ENCODE peak calls at places on chromosomes 3 and 15, in five cellular contexts. One of them, this sample, is unnamed.

GRCh38 chr3:70737656-70738309 is 425.3 kb upstream of the MDFIC2 start:
- DNase-seq in nephron progenitor cell: no peak
- DNase-seq in Peyer's patch: no peak
- DNase-seq in lung microvascular endothelial cell: no peak
- DNase-seq in right atrium auricular region: no peak
- DNase-seq in this sample: no peak

GRCh38 chr3:59321881-59322540 is 272.2 kb upstream of the CFAP20DC start:
- DNase-seq in right atrium auricular region: no peak
- DNase-seq in nephron progenitor cell: no peak
- DNase-seq in lung microvascular endothelial cell: no peak
- DNase-seq in Peyer's patch: no peak
- DNase-seq in this sample: no peak

GRCh38 chr3:115113367-115113766 is 33.7 kb downstream of the ZBTB20 start:
- DNase-seq in lung microvascular endothelial cell: no peak
- DNase-seq in Peyer's patch: no peak
- DNase-seq in right atrium auricular region: no peak
- DNase-seq in nephron progenitor cell: no peak
- DNase-seq in this sample: no peak

GRCh38 chr3:11944052-11944673 is 60.0 kb upstream of the SYN2 start:
- DNase-seq in nephron progenitor cell: peak
- DNase-seq in Peyer's patch: no peak
- DNase-seq in right atrium auricular region: no peak
- DNase-seq in lung microvascular endothelial cell: peak
- DNase-seq in this sample: no peak

GRCh38 chr3:43093006-43093405 is 12.9 kb downstream of the POMGNT2 start:
- DNase-seq in Peyer's patch: no peak
- DNase-seq in nephron progenitor cell: no peak
- DNase-seq in lung microvascular endothelial cell: no peak
- DNase-seq in right atrium auricular region: no peak
- DNase-seq in this sample: no peak

GRCh38 chr15:78768096-78768495 is 43.2 kb downstream of the ADAMTS7 start:
- DNase-seq in Peyer's patch: no peak
- DNase-seq in right atrium auricular region: no peak
- DNase-seq in lung microvascular endothelial cell: no peak
- DNase-seq in nephron progenitor cell: no peak
- DNase-seq in this sample: no peak

GRCh38 chr15:71532994-71533393 is 277.4 kb upstream of the NR2E3 start:
- DNase-seq in nephron progenitor cell: no peak
- DNase-seq in right atrium auricular region: no peak
- DNase-seq in Peyer's patch: no peak
- DNase-seq in lung microvascular endothelial cell: peak
- DNase-seq in this sample: peak

GRCh38 chr3:159200176-159200575 is 398.3 kb downstream of the MFSD1 start:
- DNase-seq in Peyer's patch: no peak
- DNase-seq in lung microvascular endothelial cell: peak
- DNase-seq in right atrium auricular region: no peak
- DNase-seq in nephron progenitor cell: no peak
- DNase-seq in this sample: no peak

GRCh38 chr3:172069473-172069872 is 30.1 kb downstream of the FNDC3B start:
- DNase-seq in right atrium auricular region: no peak
- DNase-seq in Peyer's patch: no peak
- DNase-seq in lung microvascular endothelial cell: no peak
- DNase-seq in nephron progenitor cell: peak
- DNase-seq in this sample: no peak

GRCh38 chr3:127749361-127749760 is 73.0 kb downstream of the MGLL start:
- DNase-seq in nephron progenitor cell: no peak
- DNase-seq in lung microvascular endothelial cell: no peak
- DNase-seq in Peyer's patch: no peak
- DNase-seq in right atrium auricular region: no peak
- DNase-seq in this sample: no peak

GRCh38 chr3:132787616-132788015 is 65.4 kb upstream of the NPHP3 start:
- DNase-seq in lung microvascular endothelial cell: peak
- DNase-seq in nephron progenitor cell: no peak
- DNase-seq in Peyer's patch: no peak
- DNase-seq in right atrium auricular region: no peak
- DNase-seq in this sample: no peak

GRCh38 chr3:69214241-69214640 is 91.8 kb upstream of the LMOD3 start:
- DNase-seq in right atrium auricular region: no peak
- DNase-seq in nephron progenitor cell: no peak
- DNase-seq in lung microvascular endothelial cell: no peak
- DNase-seq in Peyer's patch: no peak
- DNase-seq in this sample: no peak

GRCh38 chr3:101010316-101010715 is 17.1 kb upstream of the ABI3BP start:
- DNase-seq in Peyer's patch: no peak
- DNase-seq in right atrium auricular region: no peak
- DNase-seq in lung microvascular endothelial cell: peak
- DNase-seq in nephron progenitor cell: no peak
- DNase-seq in this sample: no peak

GRCh38 chr3:152550284-152550683 is 281.6 kb downstream of the MBNL1 start:
- DNase-seq in Peyer's patch: no peak
- DNase-seq in nephron progenitor cell: no peak
- DNase-seq in right atrium auricular region: no peak
- DNase-seq in lung microvascular endothelial cell: no peak
- DNase-seq in this sample: no peak

GRCh38 chr3:157063926-157064325 is 96.0 kb downstream of the CCNL1 start:
- DNase-seq in right atrium auricular region: no peak
- DNase-seq in Peyer's patch: no peak
- DNase-seq in nephron progenitor cell: no peak
- DNase-seq in lung microvascular endothelial cell: no peak
- DNase-seq in this sample: peak

GRCh38 chr3:102510663-102511062 is 75.8 kb downstream of the ZPLD1 start:
- DNase-seq in Peyer's patch: no peak
- DNase-seq in right atrium auricular region: no peak
- DNase-seq in lung microvascular endothelial cell: no peak
- DNase-seq in nephron progenitor cell: no peak
- DNase-seq in this sample: no peak

GRCh38 chr3:152299243-152299976 is 30.7 kb downstream of the MBNL1 start:
- DNase-seq in Peyer's patch: no peak
- DNase-seq in right atrium auricular region: no peak
- DNase-seq in lung microvascular endothelial cell: no peak
- DNase-seq in nephron progenitor cell: no peak
- DNase-seq in this sample: no peak

GRCh38 chr15:52790166-52790708 is at the start of gene ONECUT1:
- DNase-seq in nephron progenitor cell: peak
- DNase-seq in Peyer's patch: no peak
- DNase-seq in right atrium auricular region: no peak
- DNase-seq in lung microvascular endothelial cell: peak
- DNase-seq in this sample: no peak

GRCh38 chr15:78726870-78727551 is 84.3 kb downstream of the ADAMTS7 start:
- DNase-seq in Peyer's patch: no peak
- DNase-seq in lung microvascular endothelial cell: peak
- DNase-seq in right atrium auricular region: peak
- DNase-seq in nephron progenitor cell: peak
- DNase-seq in this sample: no peak

GRCh38 chr3:117128876-117129275 is 419.3 kb downstream of the TUSC7 start:
- DNase-seq in Peyer's patch: no peak
- DNase-seq in lung microvascular endothelial cell: no peak
- DNase-seq in right atrium auricular region: no peak
- DNase-seq in nephron progenitor cell: no peak
- DNase-seq in this sample: no peak